ENCODE peak calls at places on chromosomes 13 and 19, in four cellular contexts. One of them, this sample, is unnamed.

GRCh38 chr19:29467824-29468401 is 57.9 kb upstream of the VSTM2B start:
- DNase-seq in mesenchymal stem cell: no peak
- DNase-seq in neuronal stem cell: peak; percentile 9
- DNase-seq in H9: peak; percentile 60
- DNase-seq in this sample: peak; percentile 21

GRCh38 chr19:45913874-45914830 is at the start of gene NANOS2:
- DNase-seq in mesenchymal stem cell: no peak
- DNase-seq in neuronal stem cell: peak; percentile 43
- DNase-seq in H9: peak; percentile 94
- DNase-seq in this sample: no peak

GRCh38 chr19:31718041-31718440 is 368.8 kb upstream of the TSHZ3 start:
- DNase-seq in mesenchymal stem cell: no peak
- DNase-seq in neuronal stem cell: no peak
- DNase-seq in H9: no peak
- DNase-seq in this sample: no peak

GRCh38 chr13:75889427-75889826 is 253.3 kb downstream of the LMO7 start:
- DNase-seq in mesenchymal stem cell: no peak
- DNase-seq in neuronal stem cell: no peak
- DNase-seq in H9: no peak
- DNase-seq in this sample: no peak

GRCh38 chr13:110283661-110284516 is 23.1 kb downstream of the COL4A1 start:
- DNase-seq in mesenchymal stem cell: no peak
- DNase-seq in neuronal stem cell: no peak
- DNase-seq in H9: no peak
- DNase-seq in this sample: peak; percentile 66

GRCh38 chr13:36135876-36136275 is 4.7 kb upstream of the DCLK1 start:
- DNase-seq in mesenchymal stem cell: no peak
- DNase-seq in neuronal stem cell: no peak
- DNase-seq in H9: no peak
- DNase-seq in this sample: no peak

GRCh38 chr19:51709575-51709974 is 14.2 kb downstream of the HAS1 start:
- DNase-seq in mesenchymal stem cell: no peak
- DNase-seq in neuronal stem cell: no peak
- DNase-seq in H9: no peak
- DNase-seq in this sample: no peak

GRCh38 chr13:45055198-45055901 is 65.0 kb upstream of the GTF2F2 start:
- DNase-seq in mesenchymal stem cell: peak; percentile 77
- DNase-seq in neuronal stem cell: no peak
- DNase-seq in H9: no peak
- DNase-seq in this sample: peak; percentile 93

GRCh38 chr19:56350416-56351045 is 35.9 kb upstream of the ZSCAN5A start:
- DNase-seq in mesenchymal stem cell: peak; percentile 56
- DNase-seq in neuronal stem cell: peak; percentile 46
- DNase-seq in H9: no peak
- DNase-seq in this sample: peak; percentile 41

GRCh38 chr19:15318241-15318691 is 14.1 kb downstream of the BRD4 start:
- DNase-seq in mesenchymal stem cell: no peak
- DNase-seq in neuronal stem cell: no peak
- DNase-seq in H9: no peak
- DNase-seq in this sample: peak; percentile 42

GRCh38 chr13:66780814-66781213 is 449.3 kb downstream of the PCDH9 start:
- DNase-seq in mesenchymal stem cell: no peak
- DNase-seq in neuronal stem cell: no peak
- DNase-seq in H9: no peak
- DNase-seq in this sample: peak; percentile 20

GRCh38 chr13:39144941-39145533 is 106.8 kb downstream of the NHLRC3 start:
- DNase-seq in mesenchymal stem cell: peak; percentile 67
- DNase-seq in neuronal stem cell: peak; percentile 47
- DNase-seq in H9: peak; percentile 51
- DNase-seq in this sample: peak; percentile 70

GRCh38 chr13:21616880-21617279 is 12.9 kb upstream of the MICU2 start:
- DNase-seq in mesenchymal stem cell: no peak
- DNase-seq in neuronal stem cell: no peak
- DNase-seq in H9: no peak
- DNase-seq in this sample: no peak

GRCh38 chr19:15836345-15836594 is 20.8 kb upstream of the OR10H1 start:
- DNase-seq in mesenchymal stem cell: no peak
- DNase-seq in neuronal stem cell: no peak
- DNase-seq in H9: no peak
- DNase-seq in this sample: peak; percentile 8

GRCh38 chr13:20499986-20500385 is 25.7 kb downstream of the CRYL1 start:
- DNase-seq in mesenchymal stem cell: peak; percentile 15
- DNase-seq in neuronal stem cell: no peak
- DNase-seq in H9: no peak
- DNase-seq in this sample: peak; percentile 7

GRCh38 chr13:19643652-19644051 is 10.2 kb downstream of the MPHOSPH8 start:
- DNase-seq in mesenchymal stem cell: no peak
- DNase-seq in neuronal stem cell: no peak
- DNase-seq in H9: no peak
- DNase-seq in this sample: no peak

GRCh38 chr13:87769445-87769844 is 98.3 kb downstream of the SLITRK5 start:
- DNase-seq in mesenchymal stem cell: no peak
- DNase-seq in neuronal stem cell: no peak
- DNase-seq in H9: no peak
- DNase-seq in this sample: no peak

GRCh38 chr13:40963927-40964326 is 55.2 kb downstream of the ELF1 start:
- DNase-seq in mesenchymal stem cell: peak; percentile 42
- DNase-seq in neuronal stem cell: no peak
- DNase-seq in H9: no peak
- DNase-seq in this sample: peak; percentile 66

GRCh38 chr19:2282062-2282861 is at the start of gene PEAK3:
- DNase-seq in mesenchymal stem cell: peak; percentile 73
- DNase-seq in neuronal stem cell: no peak
- DNase-seq in H9: peak; percentile 70
- DNase-seq in this sample: peak; percentile 24

GRCh38 chr13:62933809-62934208 is 1518.2 kb upstream of the PCDH20 start:
- DNase-seq in mesenchymal stem cell: no peak
- DNase-seq in neuronal stem cell: no peak
- DNase-seq in H9: no peak
- DNase-seq in this sample: no peak

GRCh38 chr13:32010137-32010536 is 21.4 kb upstream of the FRY start:
- DNase-seq in mesenchymal stem cell: no peak
- DNase-seq in neuronal stem cell: no peak
- DNase-seq in H9: no peak
- DNase-seq in this sample: peak; percentile 31

GRCh38 chr19:30968210-30968609 is 381.0 kb downstream of the TSHZ3 start:
- DNase-seq in mesenchymal stem cell: no peak
- DNase-seq in neuronal stem cell: no peak
- DNase-seq in H9: no peak
- DNase-seq in this sample: no peak

GRCh38 chr13:28984825-28985224 is 164.7 kb downstream of the MTUS2 start:
- DNase-seq in mesenchymal stem cell: no peak
- DNase-seq in neuronal stem cell: no peak
- DNase-seq in H9: no peak
- DNase-seq in this sample: no peak

GRCh38 chr19:21221653-21222052 is 79.8 kb downstream of the ZNF431 start:
- DNase-seq in mesenchymal stem cell: no peak
- DNase-seq in neuronal stem cell: no peak
- DNase-seq in H9: no peak
- DNase-seq in this sample: no peak

GRCh38 chr19:6213696-6214585 is 65.8 kb downstream of the MLLT1 start:
- DNase-seq in mesenchymal stem cell: no peak
- DNase-seq in neuronal stem cell: no peak
- DNase-seq in H9: no peak
- DNase-seq in this sample: no peak

GRCh38 chr19:41541990-41542584 is 33.9 kb upstream of the CEACAM21 start:
- DNase-seq in mesenchymal stem cell: peak; percentile 13
- DNase-seq in neuronal stem cell: peak; percentile 63
- DNase-seq in H9: peak; percentile 55
- DNase-seq in this sample: peak; percentile 4

GRCh38 chr13:36919833-36920611 is at the start of gene SMAD9:
- DNase-seq in mesenchymal stem cell: peak; percentile 72
- DNase-seq in neuronal stem cell: peak; percentile 57
- DNase-seq in H9: peak; percentile 53
- DNase-seq in this sample: peak; percentile 67

GRCh38 chr13:108494991-108495661 is 134.3 kb upstream of the MYO16 start:
- DNase-seq in mesenchymal stem cell: peak; percentile 10
- DNase-seq in neuronal stem cell: peak; percentile 32
- DNase-seq in H9: peak; percentile 37
- DNase-seq in this sample: no peak

GRCh38 chr13:40483601-40484000 is 182.8 kb downstream of the FOXO1 start:
- DNase-seq in mesenchymal stem cell: no peak
- DNase-seq in neuronal stem cell: no peak
- DNase-seq in H9: no peak
- DNase-seq in this sample: no peak

DNA sequence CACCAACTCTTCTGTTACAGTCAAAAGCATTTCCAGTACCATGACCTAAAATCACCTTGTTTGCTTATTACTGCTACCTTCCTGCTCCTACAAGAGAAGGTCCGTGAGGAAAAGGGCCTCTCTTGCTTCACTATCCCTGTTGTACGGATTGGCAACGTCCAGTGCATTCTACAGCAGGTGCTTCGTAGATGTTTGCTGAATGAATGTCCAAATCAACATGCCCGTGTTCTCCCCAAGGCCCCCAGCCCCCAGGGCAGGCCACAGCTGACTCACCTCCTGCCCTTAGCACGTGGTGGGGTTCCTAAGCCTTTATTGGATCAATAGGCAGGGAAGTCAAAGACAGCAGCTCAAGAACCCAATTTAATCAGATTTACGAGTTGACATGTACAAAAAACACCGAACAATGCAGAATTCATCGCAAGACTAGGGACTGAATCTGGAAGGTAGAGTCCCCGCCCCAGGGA is 5.5 kb upstream of the NAPA start:
- DNase-seq in mesenchymal stem cell: no peak
- DNase-seq in neuronal stem cell: no peak
- DNase-seq in H9: no peak
- DNase-seq in this sample: no peak
- H2BK5ac ChIP-seq in mesenchymal stem cell: no peak overlapping the region
- H2BK5ac ChIP-seq in neuronal stem cell: no peak overlapping the region
- H2BK5ac ChIP-seq in H9: no peak overlapping the region
- H2BK5ac ChIP-seq in this sample: no peak overlapping the region

DNA sequence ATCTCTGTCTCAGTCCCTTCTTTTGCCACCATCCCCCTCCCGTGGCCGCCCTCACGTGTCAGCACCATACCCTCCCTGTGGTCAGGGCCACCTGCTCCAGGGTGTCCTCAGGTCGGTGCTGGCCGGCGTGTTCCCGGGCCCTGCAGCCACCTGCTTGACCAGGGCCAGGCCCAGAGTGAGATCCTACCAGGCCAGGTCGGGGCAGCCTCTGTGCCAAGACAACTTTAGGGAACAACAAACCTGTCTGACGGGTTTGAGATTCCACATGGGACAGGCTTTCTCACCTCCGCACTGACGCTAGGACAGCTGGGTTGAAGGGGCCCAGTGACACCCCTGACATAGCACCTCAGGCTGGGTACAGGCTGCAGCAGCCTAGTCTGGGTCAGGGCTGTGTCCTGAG is 7.5 kb upstream of the SBNO2 start:
- DNase-seq in mesenchymal stem cell: no peak
- DNase-seq in neuronal stem cell: no peak
- DNase-seq in H9: no peak
- DNase-seq in this sample: no peak
- H2BK5ac ChIP-seq in mesenchymal stem cell: no peak overlapping the region
- H2BK5ac ChIP-seq in neuronal stem cell: peak overlapping the region; percentile 43
- H2BK5ac ChIP-seq in H9: no peak overlapping the region
- H2BK5ac ChIP-seq in this sample: no peak overlapping the region

GRCh38 chr19:44690131-44690440 is 8.9 kb upstream of the CEACAM16 start:
- DNase-seq in mesenchymal stem cell: no peak
- DNase-seq in neuronal stem cell: no peak
- DNase-seq in H9: no peak
- DNase-seq in this sample: no peak
- H2BK5ac ChIP-seq in mesenchymal stem cell: no peak overlapping the region
- H2BK5ac ChIP-seq in neuronal stem cell: no peak overlapping the region
- H2BK5ac ChIP-seq in H9: no peak overlapping the region
- H2BK5ac ChIP-seq in this sample: no peak overlapping the region

DNA sequence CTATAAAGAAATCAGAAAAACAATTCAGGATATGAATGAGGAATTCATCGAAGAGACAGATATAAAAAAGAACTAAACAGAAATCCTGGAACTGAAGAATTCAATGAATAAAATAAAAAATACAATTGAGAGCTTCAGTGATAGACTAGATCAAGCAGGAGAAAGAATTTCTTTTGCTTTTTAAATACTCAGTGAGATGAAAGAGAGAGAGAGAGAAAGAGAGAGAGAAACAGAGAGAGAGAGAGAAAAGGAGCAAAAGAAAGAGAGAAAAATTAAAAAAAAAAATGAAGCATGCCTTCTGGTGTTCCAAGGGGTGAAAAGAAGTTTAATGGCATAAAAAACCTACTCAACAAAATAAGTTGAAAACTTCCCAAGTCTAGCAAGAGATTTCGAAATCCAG is 22.0 kb upstream of the SLC7A9 start:
- DNase-seq in mesenchymal stem cell: no peak
- DNase-seq in neuronal stem cell: no peak
- DNase-seq in H9: no peak
- DNase-seq in this sample: no peak
- H2BK5ac ChIP-seq in mesenchymal stem cell: no peak overlapping the region
- H2BK5ac ChIP-seq in neuronal stem cell: no peak overlapping the region
- H2BK5ac ChIP-seq in H9: no peak overlapping the region
- H2BK5ac ChIP-seq in this sample: no peak overlapping the region

GRCh38 chr19:10870501-10870954 is 825 bp upstream of the CARM1 start:
- DNase-seq in mesenchymal stem cell: no peak
- DNase-seq in neuronal stem cell: no peak
- DNase-seq in H9: no peak
- DNase-seq in this sample: no peak
- H2BK5ac ChIP-seq in mesenchymal stem cell: peak overlapping the region; percentile 3
- H2BK5ac ChIP-seq in neuronal stem cell: peak overlapping the region; percentile 93
- H2BK5ac ChIP-seq in H9: no peak overlapping the region
- H2BK5ac ChIP-seq in this sample: peak overlapping the region; percentile 70